ENCODE peak calls at places on chromosome 5, in six cellular contexts. One of them, this sample, is unnamed.

GRCh38 chr5:181181650-181182565 is 23.1 kb downstream of the TRIM7 start:
- ATAC-seq in A549: peak; percentile 68
- ATAC-seq in GM12878: peak; percentile 79
- ATAC-seq in upper lobe of left lung: peak; percentile 84
- ATAC-seq in HepG2: peak; percentile 79
- ATAC-seq in K562: peak; percentile 69
- ATAC-seq in this sample: peak; percentile 65

GRCh38 chr5:142000709-142001484 is 11.9 kb downstream of the GNPDA1 start:
- ATAC-seq in A549: peak; percentile 62
- ATAC-seq in GM12878: peak; percentile 54
- ATAC-seq in upper lobe of left lung: no peak
- ATAC-seq in HepG2: peak; percentile 62
- ATAC-seq in K562: peak; percentile 78
- ATAC-seq in this sample: no peak

GRCh38 chr5:20050262-20050661 is 62.3 kb upstream of the CDH18 start:
- ATAC-seq in A549: no peak
- ATAC-seq in GM12878: no peak
- ATAC-seq in upper lobe of left lung: no peak
- ATAC-seq in HepG2: no peak
- ATAC-seq in K562: no peak
- ATAC-seq in this sample: no peak

GRCh38 chr5:146006470-146006869 is 70.1 kb downstream of the SH3RF2 start:
- ATAC-seq in A549: no peak
- ATAC-seq in GM12878: no peak
- ATAC-seq in upper lobe of left lung: no peak
- ATAC-seq in HepG2: no peak
- ATAC-seq in K562: peak; percentile 21
- ATAC-seq in this sample: no peak

GRCh38 chr5:21711854-21712752 is 1141.0 kb downstream of the CDH12 start:
- ATAC-seq in A549: no peak
- ATAC-seq in GM12878: no peak
- ATAC-seq in upper lobe of left lung: no peak
- ATAC-seq in HepG2: no peak
- ATAC-seq in K562: no peak
- ATAC-seq in this sample: no peak

GRCh38 chr5:33008751-33009418 is 297.8 kb downstream of the NPR3 start:
- ATAC-seq in A549: no peak
- ATAC-seq in GM12878: no peak
- ATAC-seq in upper lobe of left lung: no peak
- ATAC-seq in HepG2: no peak
- ATAC-seq in K562: no peak
- ATAC-seq in this sample: no peak

GRCh38 chr5:78971998-78972397 is 13.1 kb downstream of the ARSB start:
- ATAC-seq in A549: no peak
- ATAC-seq in GM12878: no peak
- ATAC-seq in upper lobe of left lung: no peak
- ATAC-seq in HepG2: peak; percentile 14
- ATAC-seq in K562: no peak
- ATAC-seq in this sample: no peak

GRCh38 chr5:179332741-179333290 is 12.4 kb downstream of the ADAMTS2 start:
- ATAC-seq in A549: no peak
- ATAC-seq in GM12878: no peak
- ATAC-seq in upper lobe of left lung: no peak
- ATAC-seq in HepG2: no peak
- ATAC-seq in K562: no peak
- ATAC-seq in this sample: no peak

GRCh38 chr5:53080271-53080670 is 29.3 kb downstream of the MOCS2 start:
- ATAC-seq in A549: no peak
- ATAC-seq in GM12878: no peak
- ATAC-seq in upper lobe of left lung: no peak
- ATAC-seq in HepG2: no peak
- ATAC-seq in K562: no peak
- ATAC-seq in this sample: no peak

GRCh38 chr5:95816803-95817202 is 5.7 kb downstream of the GLRX start:
- ATAC-seq in A549: no peak
- ATAC-seq in GM12878: no peak
- ATAC-seq in upper lobe of left lung: no peak
- ATAC-seq in HepG2: no peak
- ATAC-seq in K562: no peak
- ATAC-seq in this sample: no peak

GRCh38 chr5:141617128-141617527 is 1.7 kb downstream of the DIAPH1 start:
- ATAC-seq in A549: no peak
- ATAC-seq in GM12878: no peak
- ATAC-seq in upper lobe of left lung: no peak
- ATAC-seq in HepG2: no peak
- ATAC-seq in K562: no peak
- ATAC-seq in this sample: no peak

GRCh38 chr5:103891151-103891550 is 328.6 kb upstream of the NUDT12 start:
- ATAC-seq in A549: no peak
- ATAC-seq in GM12878: no peak
- ATAC-seq in upper lobe of left lung: no peak
- ATAC-seq in HepG2: no peak
- ATAC-seq in K562: no peak
- ATAC-seq in this sample: no peak

GRCh38 chr5:126523818-126524522 is 71.0 kb downstream of the ALDH7A1 start:
- ATAC-seq in A549: no peak
- ATAC-seq in GM12878: no peak
- ATAC-seq in upper lobe of left lung: peak; percentile 86
- ATAC-seq in HepG2: no peak
- ATAC-seq in K562: no peak
- ATAC-seq in this sample: no peak

GRCh38 chr5:41869150-41869738 is 981 bp downstream of the OXCT1 start:
- ATAC-seq in A549: no peak
- ATAC-seq in GM12878: no peak
- ATAC-seq in upper lobe of left lung: peak; percentile 19
- ATAC-seq in HepG2: no peak
- ATAC-seq in K562: peak; percentile 48
- ATAC-seq in this sample: peak; percentile 89

GRCh38 chr5:56501949-56502557 is 268.9 kb upstream of the ANKRD55 start:
- ATAC-seq in A549: no peak
- ATAC-seq in GM12878: peak; percentile 92
- ATAC-seq in upper lobe of left lung: no peak
- ATAC-seq in HepG2: no peak
- ATAC-seq in K562: peak; percentile 47
- ATAC-seq in this sample: no peak

GRCh38 chr5:175572922-175573321 is 84.9 kb upstream of the HRH2 start:
- ATAC-seq in A549: no peak
- ATAC-seq in GM12878: no peak
- ATAC-seq in upper lobe of left lung: no peak
- ATAC-seq in HepG2: no peak
- ATAC-seq in K562: no peak
- ATAC-seq in this sample: no peak

GRCh38 chr5:131285637-131286399 is 22.0 kb downstream of the CDC42SE2 start:
- ATAC-seq in A549: no peak
- ATAC-seq in GM12878: peak; percentile 28
- ATAC-seq in upper lobe of left lung: no peak
- ATAC-seq in HepG2: no peak
- ATAC-seq in K562: no peak
- ATAC-seq in this sample: no peak

GRCh38 chr5:55356896-55357295 is 49.1 kb downstream of the MTREX start:
- ATAC-seq in A549: peak; percentile 59
- ATAC-seq in GM12878: no peak
- ATAC-seq in upper lobe of left lung: no peak
- ATAC-seq in HepG2: peak; percentile 63
- ATAC-seq in K562: peak; percentile 42
- ATAC-seq in this sample: no peak

GRCh38 chr5:81182396-81183390 is 50.4 kb upstream of the CKMT2 start:
- ATAC-seq in A549: no peak
- ATAC-seq in GM12878: peak; percentile 76
- ATAC-seq in upper lobe of left lung: no peak
- ATAC-seq in HepG2: no peak
- ATAC-seq in K562: no peak
- ATAC-seq in this sample: no peak

GRCh38 chr5:127040779-127041520 is 10.6 kb upstream of the MARCHF3 start:
- ATAC-seq in A549: peak; percentile 19
- ATAC-seq in GM12878: no peak
- ATAC-seq in upper lobe of left lung: no peak
- ATAC-seq in HepG2: no peak
- ATAC-seq in K562: peak; percentile 73
- ATAC-seq in this sample: no peak

GRCh38 chr5:154712518-154713437 is 42.4 kb upstream of the LARP1 start:
- ATAC-seq in A549: peak; percentile 54
- ATAC-seq in GM12878: no peak
- ATAC-seq in upper lobe of left lung: peak; percentile 77
- ATAC-seq in HepG2: peak; percentile 56
- ATAC-seq in K562: peak; percentile 29
- ATAC-seq in this sample: no peak

GRCh38 chr5:140249536-140249935 is 53.4 kb downstream of the PFDN1 start:
- ATAC-seq in A549: no peak
- ATAC-seq in GM12878: peak; percentile 23
- ATAC-seq in upper lobe of left lung: no peak
- ATAC-seq in HepG2: no peak
- ATAC-seq in K562: no peak
- ATAC-seq in this sample: no peak

GRCh38 chr5:52041843-52042242 is 658.6 kb downstream of the ISL1 start:
- ATAC-seq in A549: no peak
- ATAC-seq in GM12878: no peak
- ATAC-seq in upper lobe of left lung: no peak
- ATAC-seq in HepG2: no peak
- ATAC-seq in K562: no peak
- ATAC-seq in this sample: no peak

GRCh38 chr5:52043137-52043536 is 659.9 kb downstream of the ISL1 start:
- ATAC-seq in A549: no peak
- ATAC-seq in GM12878: no peak
- ATAC-seq in upper lobe of left lung: no peak
- ATAC-seq in HepG2: no peak
- ATAC-seq in K562: no peak
- ATAC-seq in this sample: no peak

DNA sequence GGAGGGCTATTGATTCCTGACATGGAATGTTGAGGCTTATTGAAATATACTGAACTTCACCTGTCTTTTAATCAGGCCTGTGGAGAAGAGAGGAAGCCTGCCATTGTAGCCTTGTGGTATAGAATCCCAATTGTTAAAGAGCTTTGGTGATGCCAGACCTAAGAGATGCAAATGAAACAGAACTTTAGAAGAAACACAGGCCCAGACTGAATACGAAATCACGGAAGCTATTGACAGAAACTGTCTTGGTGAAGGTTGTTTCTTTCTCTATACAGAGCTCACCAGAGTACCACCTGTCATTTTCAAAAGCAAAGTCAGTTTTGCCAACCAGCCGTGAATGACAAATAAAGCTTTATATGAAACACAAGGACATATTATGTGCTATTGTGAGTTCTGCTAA is 660.3 kb downstream of the ISL1 start:
- ATAC-seq in A549: no peak
- ATAC-seq in GM12878: no peak
- ATAC-seq in upper lobe of left lung: no peak
- ATAC-seq in HepG2: no peak
- ATAC-seq in K562: no peak
- ATAC-seq in this sample: no peak
- TF ChIP-seq EP300 in A549: no peak
- TF ChIP-seq EP300 in GM12878: no peak
- TF ChIP-seq EP300 in upper lobe of left lung: no peak
- TF ChIP-seq EP300 in HepG2: no peak
- TF ChIP-seq EP300 in K562: no peak
- TF ChIP-seq EP300 in this sample: no peak

DNA sequence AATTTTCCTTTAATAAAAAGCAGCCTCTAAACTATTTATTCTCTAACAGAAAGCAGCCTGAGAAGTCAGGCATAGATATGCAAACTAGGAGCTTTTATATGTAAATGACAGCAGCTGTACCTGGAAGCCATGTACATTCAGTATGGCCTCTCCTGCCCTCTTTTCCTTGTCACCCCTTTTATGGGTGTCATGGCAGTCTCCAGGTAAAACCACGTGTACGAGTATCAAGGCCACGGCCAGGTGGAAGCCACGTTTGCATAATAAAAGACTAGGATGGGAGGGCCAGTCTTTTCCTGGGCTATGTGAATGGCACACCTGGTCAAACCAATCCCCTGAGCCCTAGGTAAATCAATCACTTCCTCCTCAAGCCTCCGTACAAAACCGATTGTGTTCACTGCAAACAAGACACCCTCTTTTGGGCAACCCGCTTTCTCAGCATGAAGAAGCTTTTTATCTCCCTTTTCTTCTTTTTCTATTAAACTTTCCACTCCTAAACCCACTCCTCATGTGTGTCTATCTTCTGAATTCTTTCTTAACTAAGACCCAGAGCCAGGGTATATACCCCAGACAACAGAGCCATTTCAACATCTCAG is 419.5 kb upstream of the CTNND2 start:
- ATAC-seq in A549: no peak
- ATAC-seq in GM12878: no peak
- ATAC-seq in upper lobe of left lung: no peak
- ATAC-seq in HepG2: no peak
- ATAC-seq in K562: no peak
- ATAC-seq in this sample: no peak
- TF ChIP-seq POLR2A in A549: no peak
- TF ChIP-seq POLR2A in GM12878: no peak
- TF ChIP-seq POLR2A in upper lobe of left lung: no peak
- TF ChIP-seq POLR2A in HepG2: no peak
- TF ChIP-seq POLR2A in K562: no peak
- TF ChIP-seq POLR2A in this sample: no peak

DNA sequence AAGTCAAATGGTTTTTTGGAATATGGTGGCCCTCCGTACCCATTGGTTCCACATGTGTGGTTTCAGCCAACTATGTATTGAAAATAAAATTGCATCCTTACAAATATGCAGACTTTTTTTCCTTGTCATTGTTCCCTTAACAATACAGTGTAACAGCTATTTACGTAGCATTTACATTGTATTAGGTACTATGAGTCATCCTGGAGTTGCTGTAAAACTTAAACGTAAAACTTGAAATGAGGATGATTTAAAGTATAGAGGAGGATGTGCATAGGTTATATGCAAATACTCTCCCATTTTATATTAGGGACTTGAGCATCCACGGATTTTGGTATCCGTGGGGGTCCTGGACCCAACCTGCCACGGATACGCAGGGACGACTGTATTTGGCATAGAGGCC is 16.3 kb downstream of the SDHA start:
- ATAC-seq in A549: no peak
- ATAC-seq in GM12878: no peak
- ATAC-seq in upper lobe of left lung: no peak
- ATAC-seq in HepG2: no peak
- ATAC-seq in K562: no peak
- ATAC-seq in this sample: no peak
- TF ChIP-seq EP300 in A549: no peak
- TF ChIP-seq EP300 in GM12878: no peak
- TF ChIP-seq EP300 in upper lobe of left lung: no peak
- TF ChIP-seq EP300 in HepG2: no peak
- TF ChIP-seq EP300 in K562: no peak
- TF ChIP-seq EP300 in this sample: no peak

DNA sequence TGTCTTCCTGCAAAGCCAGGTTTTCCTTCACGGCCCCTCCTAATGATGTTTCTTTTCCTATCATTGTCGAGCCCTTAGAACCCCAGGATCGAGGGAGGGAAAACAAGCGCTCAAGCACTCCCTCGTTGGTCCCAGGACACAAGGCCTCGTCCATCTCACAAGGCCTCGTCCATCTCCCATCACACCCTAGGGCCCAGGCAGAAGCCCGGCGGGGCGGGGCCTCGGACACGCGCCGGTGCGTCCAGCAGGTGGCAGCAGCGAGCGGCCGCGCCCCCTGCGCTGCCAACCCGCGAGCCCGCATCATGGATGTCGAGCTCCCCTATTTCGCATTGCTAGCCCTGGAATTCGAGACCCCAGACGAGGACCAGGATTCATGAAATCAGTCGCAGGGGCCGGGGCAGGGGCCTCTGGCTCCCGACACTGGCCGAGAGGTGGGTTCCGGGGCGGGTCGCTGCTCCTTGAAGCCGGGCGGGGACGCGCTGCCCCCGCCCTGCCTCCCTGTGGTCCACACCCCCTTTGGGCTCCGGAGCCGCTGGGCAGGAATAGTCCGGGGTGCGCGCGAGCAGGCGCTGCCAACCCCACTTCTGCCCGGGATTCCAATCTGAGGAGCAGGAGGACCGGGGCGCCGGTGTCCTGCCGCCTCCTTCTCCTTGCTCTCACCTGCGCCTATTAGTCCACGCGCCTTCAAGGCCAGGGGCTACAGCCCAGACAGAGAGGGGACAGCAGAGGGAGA is at the start of gene ABLIM3:
- ATAC-seq in A549: peak; percentile 92
- ATAC-seq in GM12878: peak; percentile 99
- ATAC-seq in upper lobe of left lung: peak; percentile 89
- ATAC-seq in HepG2: peak; percentile 89
- ATAC-seq in K562: peak; percentile 99
- ATAC-seq in this sample: peak; percentile 86
- TF ChIP-seq POLR2A in A549: no peak
- TF ChIP-seq POLR2A in GM12878: no peak
- TF ChIP-seq POLR2A in upper lobe of left lung: no peak
- TF ChIP-seq POLR2A in HepG2: no peak
- TF ChIP-seq POLR2A in K562: no peak
- TF ChIP-seq POLR2A in this sample: no peak

This sample was measured in gastroesophageal sphincter.